ENCODE peak calls at places on chromosomes 12 and 14, in five cellular contexts. T is testis, P is OCI-LY7, Q is bronchial epithelial cell, I is cardiac fibroblast. J is an unnamed sample.

GRCh38 chr12:48352157-48352775 is 1.5 kb upstream of the ZNF641 start:
- DNase-seq in Q (no peak), T (no peak), I (no peak), P (no peak), J (no peak)

GRCh38 chr12:6383572-6384498 is at the start of gene LTBR:
- DNase-seq in T (peak; percentile 92), I (peak; percentile 93), P (no peak), Q (peak; percentile 77), J (no peak)

GRCh38 chr12:21428241-21428640 is 9.2 kb upstream of the PYROXD1 start:
- DNase-seq in Q (no peak), I (peak; percentile 72), P (no peak), T (no peak), J (no peak)

GRCh38 chr12:65825573-65826512 is 1.6 kb downstream of the HMGA2 start:
- DNase-seq in P (no peak), Q (no peak), T (no peak), I (peak; percentile 42), J (no peak)

GRCh38 chr12:11709513-11709912 is 60.0 kb downstream of the ETV6 start:
- DNase-seq in T (no peak), P (no peak), Q (no peak), I (no peak), J (no peak)

GRCh38 chr14:75294649-75295033 is 16.0 kb downstream of the FOS start:
- DNase-seq in I (peak; percentile 9), T (no peak), P (peak; percentile 44), Q (no peak), J (no peak)

GRCh38 chr12:132295101-132295526 is 34.3 kb downstream of the GALNT9 start:
- DNase-seq in I (no peak), T (no peak), Q (no peak), P (no peak), J (no peak)

GRCh38 chr14:98946995-98947394 is 325.0 kb downstream of the BCL11B start:
- DNase-seq in Q (no peak), P (no peak), T (peak; percentile 49), I (no peak), J (no peak)

GRCh38 chr14:93206793-93207467 is at the start of the genes GON7 and UBR7:
- DNase-seq in P (peak; percentile 94), Q (peak; percentile 93), T (peak; percentile 97), I (peak; percentile 97), J (peak; percentile 89)

GRCh38 chr14:93212432-93212831 is 5.4 kb downstream of the UBR7 start:
- DNase-seq in P (peak; percentile 59), T (no peak), I (no peak), Q (no peak), J (peak; percentile 55)

DNA sequence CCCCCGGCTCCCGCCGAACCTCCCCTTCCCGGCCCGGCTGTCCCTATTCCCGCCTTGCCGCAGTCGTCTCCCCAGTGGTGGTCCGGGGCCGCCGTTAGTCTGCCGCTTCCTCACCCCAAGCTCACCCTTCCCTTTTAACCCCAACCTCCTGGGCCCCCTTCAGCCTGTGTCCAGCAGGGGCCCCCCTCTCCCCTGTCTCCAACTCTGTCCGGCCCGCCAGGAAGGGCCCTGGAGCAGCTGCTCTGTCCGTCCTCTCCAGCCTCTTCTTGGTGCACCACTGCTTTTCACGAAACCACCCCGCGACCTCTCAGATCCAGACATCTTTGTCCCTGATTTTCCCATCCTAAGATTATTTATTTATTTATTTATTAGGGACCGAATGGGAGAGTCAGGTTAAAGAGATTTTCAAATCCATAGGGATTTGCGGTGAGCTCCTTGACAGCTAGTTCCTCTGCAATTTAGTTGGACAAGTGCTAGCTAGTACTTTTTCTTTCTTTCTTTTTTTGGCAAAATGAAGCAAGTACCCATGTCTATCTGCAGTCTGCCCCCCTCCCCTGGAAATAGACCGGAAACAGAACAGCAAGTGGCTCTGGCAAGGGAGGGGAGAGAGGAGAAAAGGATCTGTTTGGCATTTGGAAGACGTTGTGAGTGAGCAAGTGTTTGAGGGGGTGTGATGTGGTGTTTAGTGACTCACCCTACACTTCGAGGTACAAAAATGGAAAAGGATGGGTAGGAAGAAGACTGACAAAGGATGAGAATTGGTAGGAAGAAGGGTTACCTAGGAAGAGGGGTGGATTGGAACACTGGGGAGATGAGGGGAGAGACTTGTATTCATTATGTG is 632 bp downstream of the UBR7 start:
- DNase-seq in I (peak; percentile 61), Q (peak; percentile 75), P (peak; percentile 56), T (peak; percentile 56), J (no peak)
- TF ChIP-seq CTCF in I (peak; percentile 45), Q (peak; percentile 32), P (peak; percentile 66), T (peak; percentile 10), J (peak; percentile 48)

DNA sequence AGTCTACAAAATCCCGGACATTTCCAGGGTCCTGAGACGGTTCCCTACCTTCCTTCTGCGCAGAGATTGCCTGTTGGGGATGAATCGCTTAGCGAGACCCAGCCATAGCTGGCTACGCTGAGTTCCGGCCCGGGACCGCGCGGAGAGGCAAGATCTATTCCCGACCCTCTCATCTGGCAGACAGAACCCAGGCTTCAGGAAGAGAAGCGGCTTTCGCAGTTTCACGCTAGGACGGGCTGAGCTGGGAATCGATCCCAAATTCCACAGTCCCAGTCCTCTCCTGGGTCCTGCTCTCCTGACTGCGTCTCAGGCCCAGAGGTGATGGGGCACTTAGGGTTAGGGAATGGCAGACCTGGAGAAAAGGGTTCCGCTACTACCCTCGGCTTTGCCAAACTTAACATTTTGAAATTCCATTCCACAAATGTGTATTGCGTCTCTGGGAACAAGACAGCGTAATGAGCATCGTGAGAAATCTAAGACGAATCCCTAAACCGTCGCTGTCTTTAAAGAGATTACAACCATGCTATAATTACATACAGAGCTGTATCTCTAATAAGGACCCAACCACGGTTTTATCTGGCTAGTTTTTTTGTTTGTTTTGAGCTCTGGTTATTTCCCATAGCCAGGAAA is 2.8 kb downstream of the PTPN21 start:
- DNase-seq in Q (no peak), T (peak; percentile 43), P (no peak), I (peak; percentile 38), J (no peak)
- H3K4me3 ChIP-seq in Q (peak overlapping the region; percentile 63), T (peak overlapping the region; percentile 55), P (no peak overlapping the region), I (peak overlapping the region; percentile 73), J (no peak overlapping the region)

DNA sequence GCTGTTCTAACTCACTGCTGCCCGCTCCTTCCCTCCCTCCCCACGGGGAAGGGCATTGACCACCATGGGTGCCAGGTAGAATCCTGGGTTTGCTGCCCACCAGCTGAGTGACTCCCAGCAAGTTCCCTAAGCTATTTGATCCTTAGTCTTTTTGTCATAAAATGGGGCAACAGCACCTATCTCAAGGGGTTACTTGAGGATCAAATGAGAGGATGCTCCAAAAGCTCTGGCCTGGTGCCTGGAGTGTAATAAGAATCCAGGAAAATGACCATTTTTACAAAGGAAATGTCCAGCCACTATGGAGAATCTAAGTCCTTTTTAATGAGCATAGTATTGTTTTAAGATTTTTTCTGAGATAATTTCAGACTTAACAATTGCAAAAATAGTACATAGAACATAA is 61.4 kb upstream of the CMKLR1 start:
- DNase-seq in T (no peak), I (no peak), Q (no peak), P (no peak), J (no peak)
- TF ChIP-seq CTCF in T (no peak), I (no peak), Q (no peak), P (no peak), J (no peak)

GRCh38 chr12:71014180-71014785 is 93.7 kb upstream of the PTPRR start:
- DNase-seq in P (no peak), I (peak; percentile 87), T (no peak), Q (peak; percentile 62), J (no peak)
- H3K4me3 ChIP-seq in P (no peak overlapping the region), I (no peak overlapping the region), T (no peak overlapping the region), Q (no peak overlapping the region), J (no peak overlapping the region)